ENCODE peak calls at places on chromosomes 6 and 20, in eight cellular contexts. V is WERI-Rb-1, F is cardiac fibroblast, X is lung, U is colonic mucosa, L is hepatocyte, M is A673, J is left ventricle myocardium inferior. B is an unnamed sample.
A peak's percentile ranks its signal among the peaks of the same experiment; 100 is the strongest.

GRCh38 chr6:168284187-168284586 is 35.4 kb downstream of the DACT2 start:
- DNase-seq in V (no peak), F (no peak), X (no peak), U (no peak), L (no peak), M (no peak), J (no peak), B (no peak)

GRCh38 chr6:52975580-52975979 is 19.5 kb downstream of the GSTA4 start:
- DNase-seq in V (no peak), F (peak; percentile 7), X (no peak), U (no peak), L (no peak), M (peak; percentile 38), J (no peak), B (no peak)

GRCh38 chr6:138545621-138545980 is 46.3 kb upstream of the NHSL1 start:
- DNase-seq in V (no peak), F (peak; percentile 41), X (peak; percentile 70), U (peak; percentile 44), L (peak; percentile 74), M (peak; percentile 79), J (peak; percentile 84), B (peak; percentile 82)

GRCh38 chr6:71181565-71181964 is 107.0 kb upstream of the OGFRL1 start:
- DNase-seq in V (no peak), F (peak; percentile 91), X (no peak), U (no peak), L (peak; percentile 66), M (peak; percentile 15), J (no peak), B (peak; percentile 70)

GRCh38 chr6:54646069-54646468 is 200.5 kb upstream of the FAM83B start:
- DNase-seq in V (no peak), F (no peak), X (no peak), U (no peak), L (no peak), M (no peak), J (no peak), B (no peak)

GRCh38 chr20:57596998-57597939 is 23.0 kb downstream of the ZBP1 start:
- DNase-seq in V (peak; percentile 58), F (peak; percentile 44), X (peak; percentile 53), U (peak; percentile 78), L (peak; percentile 86), M (peak; percentile 64), J (peak; percentile 72), B (no peak)

GRCh38 chr20:62840244-62841197 is 21.1 kb downstream of the TCFL5 start:
- DNase-seq in V (no peak), F (no peak), X (no peak), U (peak; percentile 45), L (peak; percentile 5), M (no peak), J (no peak), B (no peak)

GRCh38 chr6:17831135-17831534 is 124.4 kb upstream of the NUP153 start:
- DNase-seq in V (no peak), F (peak; percentile 94), X (no peak), U (no peak), L (no peak), M (no peak), J (no peak), B (no peak)

GRCh38 chr20:53040678-53041674 is 68.8 kb downstream of the TSHZ2 start:
- DNase-seq in V (no peak), F (no peak), X (no peak), U (peak; percentile 25), L (no peak), M (peak; percentile 33), J (no peak), B (no peak)

GRCh38 chr6:41367700-41368099 is 32.3 kb downstream of the NCR2 start:
- DNase-seq in V (peak; percentile 96), F (peak; percentile 49), X (no peak), U (peak; percentile 46), L (peak; percentile 87), M (peak; percentile 77), J (peak; percentile 28), B (peak; percentile 21)

GRCh38 chr6:114739656-114740055 is 396.8 kb upstream of the HS3ST5 start:
- DNase-seq in V (no peak), F (no peak), X (no peak), U (no peak), L (no peak), M (no peak), J (no peak), B (no peak)

GRCh38 chr20:31869942-31870702 is at the start of the genes DUSP15 and TTLL9:
- DNase-seq in V (peak; percentile 60), F (no peak), X (peak; percentile 32), U (peak; percentile 39), L (peak; percentile 89), M (no peak), J (peak; percentile 39), B (no peak)

GRCh38 chr20:33558348-33559144 is 68.7 kb downstream of the CBFA2T2 start:
- DNase-seq in V (no peak), F (no peak), X (no peak), U (no peak), L (no peak), M (no peak), J (no peak), B (no peak)

GRCh38 chr20:33559212-33559611 is 69.3 kb downstream of the CBFA2T2 start:
- DNase-seq in V (no peak), F (no peak), X (no peak), U (no peak), L (no peak), M (no peak), J (no peak), B (no peak)

GRCh38 chr20:33559994-33560393 is 70.1 kb downstream of the CBFA2T2 start:
- DNase-seq in V (no peak), F (no peak), X (no peak), U (no peak), L (no peak), M (no peak), J (no peak), B (no peak)

GRCh38 chr20:33563788-33564187 is 73.9 kb downstream of the CBFA2T2 start:
- DNase-seq in V (no peak), F (no peak), X (no peak), U (no peak), L (no peak), M (no peak), J (no peak), B (no peak)

DNA sequence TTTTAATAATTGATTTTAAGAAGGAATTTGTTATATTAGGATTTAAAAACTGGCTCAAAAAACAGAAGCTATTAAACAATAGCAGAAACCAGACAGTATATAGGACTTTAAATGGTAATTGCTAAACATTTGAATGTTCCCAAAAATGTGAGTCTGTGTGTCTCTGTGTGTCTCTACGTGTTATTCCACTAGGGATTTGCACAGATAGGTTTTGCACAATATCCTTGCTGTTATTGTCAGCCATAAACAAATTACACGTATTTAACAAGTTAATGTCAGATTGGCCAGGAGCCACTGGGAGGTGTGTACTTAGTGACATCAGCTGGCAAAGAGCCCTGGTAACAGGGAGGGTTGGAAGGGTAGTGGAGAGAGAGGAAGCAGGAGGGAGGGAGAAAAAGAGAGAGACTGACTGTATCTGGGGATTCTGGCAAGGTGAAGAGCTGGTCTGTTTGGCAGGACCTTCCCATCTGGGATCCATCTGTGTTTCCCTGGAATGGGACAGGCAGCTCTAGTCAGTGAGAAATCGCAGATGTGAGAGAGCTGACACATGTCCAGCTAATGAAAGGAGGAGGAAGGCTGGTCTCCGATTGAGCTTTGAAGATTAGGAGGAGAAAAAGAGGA is 72.2 kb downstream of the CBFA2T2 start:
- DNase-seq in V (peak; percentile 58), F (peak; percentile 92), X (peak; percentile 82), U (peak; percentile 92), L (peak; percentile 93), M (peak; percentile 75), J (peak; percentile 65), B (peak; percentile 58)
- H3K4me3 ChIP-seq in V (no peak overlapping the region), F (peak overlapping the region; percentile 1), X (no peak overlapping the region), U (no peak overlapping the region), L (no peak overlapping the region), M (no peak overlapping the region), J (peak overlapping the region; percentile 25), B (no peak overlapping the region)

GRCh38 chr6:28864321-28864923 is 59.4 kb downstream of the TRIM27 start:
- DNase-seq in V (no peak), F (no peak), X (no peak), U (peak; percentile 82), L (no peak), M (no peak), J (no peak), B (no peak)

GRCh38 chr6:28862077-28862476 is 61.7 kb downstream of the TRIM27 start:
- DNase-seq in V (no peak), F (no peak), X (no peak), U (no peak), L (no peak), M (no peak), J (no peak), B (no peak)

GRCh38 chr6:28861339-28861738 is 62.4 kb downstream of the TRIM27 start:
- DNase-seq in V (no peak), F (no peak), X (no peak), U (no peak), L (no peak), M (no peak), J (no peak), B (no peak)

GRCh38 chr6:28866342-28867077 is 57.3 kb downstream of the TRIM27 start:
- DNase-seq in V (peak; percentile 99), F (peak; percentile 45), X (peak; percentile 77), U (peak; percentile 78), L (peak; percentile 80), M (peak; percentile 79), J (peak; percentile 62), B (no peak)

GRCh38 chr6:28863607-28864320 is 60.0 kb downstream of the TRIM27 start:
- DNase-seq in V (peak; percentile 96), F (peak; percentile 93), X (peak; percentile 78), U (peak; percentile 78), L (peak; percentile 84), M (peak; percentile 90), J (peak; percentile 47), B (peak; percentile 36)
- TF ChIP-seq CTCF in V (no peak), F (no peak), X (no peak), U (no peak), L (no peak), M (no peak), J (no peak), B (no peak)

GRCh38 chr6:33974471-33974870 is 170.7 kb upstream of the MLN start:
- DNase-seq in V (no peak), F (no peak), X (no peak), U (no peak), L (no peak), M (no peak), J (no peak), B (no peak)
- H3K4me3 ChIP-seq in V (no peak overlapping the region), F (no peak overlapping the region), X (no peak overlapping the region), U (peak overlapping the region; percentile 13), L (no peak overlapping the region), M (no peak overlapping the region), J (no peak overlapping the region), B (no peak overlapping the region)

GRCh38 chr20:40257763-40258162 is 431.3 kb downstream of the MAFB start:
- DNase-seq in V (no peak), F (no peak), X (no peak), U (no peak), L (no peak), M (no peak), J (no peak), B (no peak)

GRCh38 chr20:40258931-40259330 is 430.1 kb downstream of the MAFB start:
- DNase-seq in V (no peak), F (no peak), X (no peak), U (no peak), L (no peak), M (no peak), J (no peak), B (no peak)

GRCh38 chr20:40251284-40251932 is 437.6 kb downstream of the MAFB start:
- DNase-seq in V (peak; percentile 61), F (peak; percentile 13), X (no peak), U (peak; percentile 50), L (peak; percentile 45), M (peak; percentile 78), J (no peak), B (no peak)

GRCh38 chr20:40254023-40254772 is 434.8 kb downstream of the MAFB start:
- DNase-seq in V (no peak), F (no peak), X (no peak), U (no peak), L (no peak), M (peak; percentile 57), J (no peak), B (no peak)

GRCh38 chr20:40255368-40255767 is 433.7 kb downstream of the MAFB start:
- DNase-seq in V (no peak), F (no peak), X (no peak), U (no peak), L (no peak), M (no peak), J (no peak), B (no peak)
- TF ChIP-seq CTCF in V (no peak), F (no peak), X (no peak), U (no peak), L (no peak), M (peak; percentile 23), J (peak; percentile 37), B (no peak)